ENCODE peak calls at places on chromosome 1, in eight cellular contexts. M is GM18507; B is mucosa of descending colon; J is iris pigment epithelial cell; S is GM19239; Z is T-cell; T is GM23248; O is activated naive CD4-positive, alpha-beta T cell. I is an unnamed sample.
A peak's percentile ranks its signal among the peaks of the same experiment; 100 is the strongest.

GRCh38 chr1:22772054-22772453 is 61.4 kb downstream of the EPHB2 start:
- DNase-seq in O (no peak), M (no peak), J (no peak), T (no peak), B (no peak), S (no peak), Z (no peak), I (no peak)

GRCh38 chr1:66933887-66934700 is 9.3 kb downstream of the MIER1 start:
- DNase-seq in S (no peak), J (no peak), T (peak; percentile 26), Z (no peak), O (no peak), B (no peak), M (no peak), I (no peak)

GRCh38 chr1:230705289-230706019 is 8.5 kb downstream of the AGT start:
- DNase-seq in T (no peak), O (no peak), M (no peak), B (no peak), J (no peak), Z (no peak), S (no peak), I (no peak)

GRCh38 chr1:84851839-84852238 is 41.2 kb downstream of the LPAR3 start:
- DNase-seq in T (peak; percentile 94), B (no peak), O (no peak), Z (no peak), J (peak; percentile 89), M (no peak), S (no peak), I (peak; percentile 80)

GRCh38 chr1:150464422-150464826 is 22.8 kb upstream of the TARS2 start:
- DNase-seq in S (peak; percentile 69), M (peak; percentile 65), J (peak; percentile 61), Z (peak; percentile 9), T (peak; percentile 76), O (peak; percentile 40), B (peak; percentile 55), I (peak; percentile 10)

GRCh38 chr1:209869242-209870149 is 41.7 kb downstream of the UTP25 start:
- DNase-seq in Z (no peak), S (no peak), M (no peak), O (no peak), J (no peak), B (no peak), T (peak; percentile 31), I (no peak)

GRCh38 chr1:49229555-49229954 is 452.9 kb upstream of the BEND5 start:
- DNase-seq in M (no peak), O (no peak), Z (no peak), S (no peak), J (no peak), B (no peak), T (no peak), I (no peak)

GRCh38 chr1:95852483-95853070 is 618.6 kb downstream of the RWDD3 start:
- DNase-seq in B (no peak), M (no peak), T (no peak), Z (no peak), J (no peak), O (no peak), S (no peak), I (no peak)

GRCh38 chr1:48229309-48229708 is 6.8 kb downstream of the SLC5A9 start:
- DNase-seq in S (no peak), J (no peak), M (no peak), O (no peak), Z (no peak), T (no peak), B (no peak), I (no peak)

GRCh38 chr1:147669475-147670318 is 627 bp downstream of the ACP6 start:
- DNase-seq in Z (peak; percentile 26), J (peak; percentile 67), M (peak; percentile 5), S (peak; percentile 24), T (peak; percentile 72), O (peak; percentile 41), B (peak; percentile 77), I (no peak)

GRCh38 chr1:150832597-150832996 is 24.5 kb upstream of the CTSK start:
- DNase-seq in O (no peak), T (no peak), M (no peak), S (no peak), Z (no peak), B (no peak), J (no peak), I (no peak)

GRCh38 chr1:53684741-53685140 is 54.2 kb downstream of the GLIS1 start:
- DNase-seq in Z (no peak), T (no peak), O (no peak), M (no peak), S (no peak), J (no peak), B (no peak), I (no peak)

GRCh38 chr1:32830092-32830852 is 12.8 kb downstream of the S100PBP start:
- DNase-seq in B (no peak), J (no peak), S (no peak), M (no peak), O (no peak), T (no peak), Z (no peak), I (no peak)

GRCh38 chr1:21511579-21512522 is 2.6 kb downstream of the ALPL start:
- DNase-seq in S (no peak), M (no peak), T (peak; percentile 97), B (peak; percentile 70), O (no peak), Z (no peak), J (peak; percentile 99), I (peak; percentile 63)

I was measured in NCI-H226.